ENCODE peak calls at places on chromosomes 2 and 18, in five cellular contexts. N, A, L, C and M are unnamed samples.

GRCh38 chr2:190819835-190820234 is 60.8 kb upstream of the GLS start:
- DNase-seq in N (no peak), A (no peak), L (no peak), C (no peak), M (no peak)

GRCh38 chr2:12515871-12516270 is 200.9 kb upstream of the TRIB2 start:
- DNase-seq in N (no peak), A (no peak), L (no peak), C (no peak), M (no peak)

GRCh38 chr18:48834421-48835011 is 116.2 kb downstream of the SMAD7 start:
- DNase-seq in N (peak; percentile 94), A (peak; percentile 84), L (no peak), C (no peak), M (no peak)

GRCh38 chr2:16417711-16418110 is 247.9 kb downstream of the CYRIA start:
- DNase-seq in N (no peak), A (no peak), L (no peak), C (no peak), M (no peak)

GRCh38 chr2:239328306-239329191 is 72.3 kb downstream of the HDAC4 start:
- DNase-seq in N (no peak), A (no peak), L (no peak), C (no peak), M (no peak)

GRCh38 chr2:147100406-147101035 is 744.3 kb upstream of the ACVR2A start:
- DNase-seq in N (no peak), A (peak; percentile 15), L (no peak), C (no peak), M (no peak)

GRCh38 chr2:148719941-148720436 is 75.4 kb downstream of the EPC2 start:
- DNase-seq in N (no peak), A (no peak), L (no peak), C (no peak), M (no peak)

GRCh38 chr2:151775057-151775740 is 40.9 kb upstream of the NEB start:
- DNase-seq in N (no peak), A (no peak), L (no peak), C (no peak), M (no peak)

GRCh38 chr2:6880200-6880733 is 2.7 kb downstream of the RSAD2 start:
- DNase-seq in N (no peak), A (no peak), L (no peak), C (no peak), M (no peak)

GRCh38 chr2:188244383-188244782 is 47.3 kb upstream of the GULP1 start:
- DNase-seq in N (no peak), A (peak; percentile 13), L (no peak), C (no peak), M (no peak)

GRCh38 chr2:120205901-120206581 is 17.2 kb downstream of the TMEM185B start:
- DNase-seq in N (no peak), A (no peak), L (no peak), C (no peak), M (peak; percentile 21)